ENCODE peak calls at places on chromosomes 2 and 18, in six cellular contexts. C is SK-N-SH, G is K562, B is H1, Q is HepG2, V is GM12878. O is an unnamed sample.

GRCh38 chr2:168327328-168327727 is 79.9 kb upstream of the STK39 start:
- DNase-seq in C (no peak), Q (no peak), V (no peak), B (no peak), G (no peak), O (no peak)

GRCh38 chr2:26144031-26144430 is 28.9 kb upstream of the GAREM2 start:
- DNase-seq in B (no peak), C (no peak), V (no peak), G (peak), Q (no peak), O (no peak)

GRCh38 chr2:186687774-186688173 is 6.1 kb upstream of the FAM171B start:
- DNase-seq in C (no peak), G (no peak), B (no peak), V (no peak), Q (no peak), O (no peak)

GRCh38 chr2:239461551-239462515 is 61.0 kb upstream of the HDAC4 start:
- DNase-seq in G (no peak), C (no peak), B (peak), Q (no peak), V (no peak), O (no peak)

GRCh38 chr2:33015421-33016142 is 68.8 kb downstream of the LTBP1 start:
- DNase-seq in V (no peak), C (no peak), B (no peak), Q (peak), G (no peak), O (peak)

GRCh38 chr2:25082002-25082622 is 40.2 kb downstream of the EFR3B start:
- DNase-seq in B (no peak), C (no peak), Q (no peak), V (no peak), G (no peak), O (no peak)

GRCh38 chr2:15127876-15128275 is 433.3 kb downstream of the NBAS start:
- DNase-seq in B (no peak), C (no peak), G (no peak), V (no peak), Q (no peak), O (no peak)

GRCh38 chr2:126658910-126659613 is 3.1 kb downstream of the GYPC start:
- DNase-seq in G (peak), Q (no peak), B (no peak), C (no peak), V (peak), O (no peak)

GRCh38 chr2:60439219-60439974 is 114.1 kb downstream of the BCL11A start:
- DNase-seq in C (peak), G (peak), B (no peak), V (peak), Q (no peak), O (no peak)

GRCh38 chr2:137547842-137548241 is 416.4 kb upstream of the HNMT start:
- DNase-seq in C (no peak), B (no peak), V (no peak), G (no peak), Q (no peak), O (no peak)

GRCh38 chr2:54581326-54582039 is 125.4 kb downstream of the SPTBN1 start:
- DNase-seq in C (no peak), V (peak), G (no peak), Q (no peak), B (no peak), O (no peak)

GRCh38 chr2:216984937-216985336 is 125.1 kb upstream of the TNP1 start:
- DNase-seq in Q (no peak), V (no peak), G (no peak), B (no peak), C (no peak), O (no peak)

GRCh38 chr18:70165936-70166335 is 39.6 kb downstream of the RTTN start:
- DNase-seq in C (no peak), G (no peak), Q (no peak), V (peak), B (no peak), O (no peak)

GRCh38 chr2:69784228-69784627 is 42.3 kb downstream of the ANXA4 start:
- DNase-seq in C (no peak), B (no peak), G (no peak), Q (no peak), V (no peak), O (no peak)

GRCh38 chr2:123366438-123366837 is 658.6 kb upstream of the CNTNAP5 start:
- DNase-seq in Q (no peak), G (no peak), C (no peak), V (no peak), B (no peak), O (no peak)

GRCh38 chr2:178404380-178404767 is 46.6 kb downstream of the PRKRA start:
- DNase-seq in C (no peak), B (no peak), V (peak), G (peak), Q (no peak), O (no peak)

GRCh38 chr2:37449686-37450392 is 105.4 kb downstream of the QPCT start:
- DNase-seq in Q (no peak), C (no peak), V (no peak), G (no peak), B (no peak), O (no peak)

GRCh38 chr2:45938649-45939511 is 287.4 kb downstream of the PRKCE start:
- DNase-seq in C (no peak), G (peak), Q (peak), V (no peak), B (no peak), O (peak)

GRCh38 chr2:127358971-127359370 is 28.8 kb downstream of the MAP3K2 start:
- DNase-seq in C (no peak), B (no peak), V (no peak), G (no peak), Q (no peak), O (no peak)

GRCh38 chr2:20224191-20224715 is 677 bp downstream of the SDC1 start:
- DNase-seq in Q (no peak), V (no peak), B (peak), C (peak), G (no peak), O (no peak)

GRCh38 chr2:15718944-15719323 is 127.3 kb downstream of the DDX1 start:
- DNase-seq in B (no peak), C (no peak), V (no peak), G (no peak), Q (no peak), O (no peak)

GRCh38 chr2:219125225-219125885 is 35.3 kb downstream of the NHEJ1 start:
- DNase-seq in V (no peak), C (no peak), B (no peak), Q (peak), G (peak), O (peak)

GRCh38 chr2:192960945-192961344 is 766.2 kb upstream of the TMEFF2 start:
- DNase-seq in Q (no peak), V (no peak), B (no peak), C (no peak), G (no peak), O (no peak)

GRCh38 chr18:77099501-77100370 is 32.8 kb downstream of the MBP start:
- DNase-seq in C (no peak), B (no peak), G (no peak), V (no peak), Q (no peak), O (no peak)

GRCh38 chr2:107068502-107068901 is 182.5 kb upstream of the ST6GAL2 start:
- DNase-seq in C (no peak), G (no peak), Q (no peak), V (no peak), B (no peak), O (no peak)

GRCh38 chr2:155708052-155708451 is 624.5 kb downstream of the NR4A2 start:
- DNase-seq in G (no peak), C (no peak), V (no peak), Q (no peak), B (no peak), O (no peak)

GRCh38 chr2:231617059-231617926 is 24.6 kb downstream of the TEX44 start:
- DNase-seq in C (no peak), B (no peak), V (no peak), G (no peak), Q (no peak), O (no peak)

GRCh38 chr2:9196637-9197036 is 10.0 kb upstream of the ASAP2 start:
- DNase-seq in B (no peak), C (no peak), Q (no peak), G (no peak), V (no peak), O (no peak)

GRCh38 chr2:174836345-174836999 is 72.2 kb upstream of the CHRNA1 start:
- DNase-seq in V (no peak), G (no peak), B (no peak), Q (no peak), C (no peak), O (peak)

GRCh38 chr2:218020281-218020680 is 17.5 kb upstream of the TNS1 start:
- DNase-seq in V (no peak), B (no peak), C (no peak), Q (no peak), G (no peak), O (no peak)

GRCh38 chr2:147384659-147385058 is 460.2 kb upstream of the ACVR2A start:
- DNase-seq in V (no peak), C (no peak), Q (no peak), G (no peak), B (no peak), O (no peak)

GRCh38 chr2:235113854-235114253 is 162.0 kb downstream of the SH3BP4 start:
- DNase-seq in B (peak), G (no peak), V (no peak), Q (no peak), C (no peak), O (no peak)

GRCh38 chr2:207248702-207249355 is 83.1 kb upstream of the KLF7 start:
- DNase-seq in C (no peak), Q (no peak), V (no peak), G (no peak), B (no peak), O (no peak)

GRCh38 chr2:232330068-232330999 is 48.2 kb upstream of the ALPP start:
- DNase-seq in G (no peak), V (no peak), C (no peak), Q (no peak), B (no peak), O (no peak)

GRCh38 chr18:36728345-36728744 is 100.5 kb downstream of the TPGS2 start:
- DNase-seq in C (no peak), G (no peak), Q (no peak), B (no peak), V (no peak), O (no peak)

GRCh38 chr2:120791961-120792295 is 56.3 kb downstream of the GLI2 start:
- DNase-seq in C (no peak), B (no peak), G (no peak), Q (no peak), V (no peak), O (no peak)

GRCh38 chr2:232983669-232983991 is 29.4 kb downstream of the NGEF start:
- DNase-seq in B (no peak), V (no peak), C (no peak), G (no peak), Q (no peak), O (no peak)

GRCh38 chr2:212905640-212906201 is 245.7 kb downstream of the IKZF2 start:
- DNase-seq in C (no peak), G (no peak), V (no peak), B (no peak), Q (no peak), O (no peak)

GRCh38 chr2:187544371-187545080 is 9.7 kb downstream of the TFPI start:
- DNase-seq in G (no peak), B (no peak), Q (no peak), V (no peak), C (no peak), O (no peak)

GRCh38 chr2:46162329-46162870 is 134.8 kb upstream of the EPAS1 start:
- DNase-seq in G (no peak), V (no peak), B (no peak), C (no peak), Q (no peak), O (no peak)

GRCh38 chr2:200042102-200042735 is 86.8 kb downstream of the MAIP1 start:
- DNase-seq in B (no peak), V (no peak), C (no peak), G (no peak), Q (no peak), O (no peak)
- TF ChIP-seq CHD2 in B (no peak), V (no peak), C (no peak), G (no peak), Q (no peak), O (no peak)

GRCh38 chr2:17853799-17854198 is 24.7 kb upstream of the KCNS3 start:
- DNase-seq in G (no peak), C (no peak), B (no peak), V (no peak), Q (no peak), O (no peak)

GRCh38 chr2:17851731-17852585 is 26.5 kb upstream of the KCNS3 start:
- DNase-seq in B (peak), G (peak), Q (peak), C (peak), V (no peak), O (peak)

GRCh38 chr2:17858064-17858463 is 20.4 kb upstream of the KCNS3 start:
- DNase-seq in B (no peak), G (no peak), Q (no peak), C (no peak), V (no peak), O (no peak)

GRCh38 chr2:17857016-17857415 is 21.5 kb upstream of the KCNS3 start:
- DNase-seq in V (no peak), G (no peak), B (no peak), Q (no peak), C (no peak), O (peak)
- TF ChIP-seq CHD2 in V (no peak), G (no peak), B (no peak), Q (no peak), C (no peak), O (no peak)

GRCh38 chr2:48306409-48307284 is 223.3 kb upstream of the STON1 start:
- DNase-seq in G (no peak), Q (no peak), V (no peak), C (no peak), B (no peak), O (no peak)
- TF ChIP-seq CHD2 in G (no peak), Q (no peak), V (no peak), C (no peak), B (no peak), O (no peak)

DNA sequence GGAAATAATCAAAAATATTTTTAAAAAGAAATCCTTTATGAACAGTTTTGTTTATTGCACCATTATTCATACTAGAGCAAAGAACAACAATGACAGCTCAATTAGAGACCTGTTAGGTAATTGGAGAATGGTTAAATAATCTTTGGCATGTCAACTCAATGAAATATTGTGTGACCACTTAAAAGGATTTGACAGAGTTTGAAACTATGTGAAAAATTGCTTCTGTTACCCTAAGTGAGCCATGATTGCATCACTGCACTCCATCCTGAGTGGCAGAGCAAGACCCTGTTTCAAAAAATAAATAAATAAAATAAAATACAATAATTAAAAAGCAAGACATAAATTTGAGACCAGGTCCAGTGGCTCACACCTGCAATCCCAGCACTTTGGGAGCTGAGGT is 66.1 kb upstream of the ATP8B1 start:
- DNase-seq in G (no peak), C (no peak), V (no peak), Q (no peak), B (no peak), O (no peak)
- TF ChIP-seq CHD2 in G (no peak), C (no peak), V (no peak), Q (no peak), B (no peak), O (no peak)

GRCh38 chr2:161104054-161104553 is 56.1 kb upstream of the TANK start:
- DNase-seq in G (no peak), V (peak), Q (no peak), C (no peak), B (no peak), O (no peak)
- TF ChIP-seq CHD2 in G (no peak), V (no peak), Q (no peak), C (no peak), B (no peak), O (no peak)